ENCODE peak calls at places on chromosomes 6 and 20, in six cellular contexts. Q, U, Z, Y, E and G are unnamed samples.

GRCh38 chr6:148212366-148212765 is 130.3 kb upstream of the SASH1 start:
- DNase-seq in E (no peak), U (no peak), Y (no peak), Q (no peak), Z (no peak), G (peak; percentile 72)

GRCh38 chr6:52087498-52087999 is at the start of gene PKHD1:
- DNase-seq in U (peak; percentile 13), E (peak; percentile 63), Y (no peak), Q (no peak), Z (no peak), G (no peak)

GRCh38 chr6:22873531-22874136 is 304.3 kb downstream of the HDGFL1 start:
- DNase-seq in E (no peak), Y (no peak), Z (no peak), U (peak; percentile 71), Q (no peak), G (no peak)

GRCh38 chr20:17633850-17634500 is 48.1 kb downstream of the RRBP1 start:
- DNase-seq in Z (no peak), E (no peak), Q (no peak), Y (no peak), U (no peak), G (no peak)

GRCh38 chr20:44166008-44166407 is 21.0 kb downstream of the JPH2 start:
- DNase-seq in Z (peak; percentile 75), Q (no peak), U (peak; percentile 36), E (no peak), Y (no peak), G (no peak)

GRCh38 chr6:160217073-160217472 is 41.5 kb downstream of the SLC22A2 start:
- DNase-seq in U (no peak), Q (no peak), E (no peak), Z (no peak), Y (no peak), G (no peak)

GRCh38 chr20:49297605-49298530 is 20.0 kb upstream of the ZNFX1 start:
- DNase-seq in U (no peak), Q (no peak), Y (no peak), E (no peak), Z (no peak), G (no peak)

GRCh38 chr6:148758492-148758891 is 11.7 kb downstream of the UST start:
- DNase-seq in Z (no peak), Y (no peak), Q (no peak), E (no peak), U (no peak), G (peak; percentile 37)

GRCh38 chr6:96809119-96809518 is 28.2 kb downstream of the GPR63 start:
- DNase-seq in U (peak; percentile 47), Z (peak; percentile 57), Q (no peak), Y (no peak), E (peak; percentile 56), G (peak; percentile 18)

GRCh38 chr6:21005816-21006553 is 471.7 kb downstream of the CDKAL1 start:
- DNase-seq in Z (peak; percentile 81), U (peak; percentile 94), Q (no peak), Y (no peak), E (no peak), G (no peak)

GRCh38 chr6:91057689-91058088 is 470.8 kb upstream of the MAP3K7 start:
- DNase-seq in Q (no peak), Y (no peak), U (no peak), Z (no peak), E (no peak), G (no peak)

GRCh38 chr20:61686081-61686936 is 379.4 kb downstream of the TAF4 start:
- DNase-seq in Z (no peak), U (no peak), Q (no peak), Y (no peak), E (no peak), G (no peak)
- H3K23ac ChIP-seq in Z (no peak overlapping the region), U (no peak overlapping the region), Q (no peak overlapping the region), Y (peak overlapping the region; percentile 25), E (no peak overlapping the region), G (peak overlapping the region; percentile 45)

GRCh38 chr20:41145317-41145716 is 8.0 kb downstream of the PLCG1 start:
- DNase-seq in Q (no peak), Y (no peak), E (no peak), Z (no peak), U (no peak), G (no peak)
- H3K79me1 ChIP-seq in Q (peaks cover 4% of the 10 kb centered on the region), Y (peaks cover 28% of the 10 kb centered on the region), E (peaks cover 47% of the 10 kb centered on the region), Z (peaks cover 12% of the 10 kb centered on the region), U (peaks cover 99% of the 10 kb centered on the region), G (no peaks in the 10 kb centered on the region)

DNA sequence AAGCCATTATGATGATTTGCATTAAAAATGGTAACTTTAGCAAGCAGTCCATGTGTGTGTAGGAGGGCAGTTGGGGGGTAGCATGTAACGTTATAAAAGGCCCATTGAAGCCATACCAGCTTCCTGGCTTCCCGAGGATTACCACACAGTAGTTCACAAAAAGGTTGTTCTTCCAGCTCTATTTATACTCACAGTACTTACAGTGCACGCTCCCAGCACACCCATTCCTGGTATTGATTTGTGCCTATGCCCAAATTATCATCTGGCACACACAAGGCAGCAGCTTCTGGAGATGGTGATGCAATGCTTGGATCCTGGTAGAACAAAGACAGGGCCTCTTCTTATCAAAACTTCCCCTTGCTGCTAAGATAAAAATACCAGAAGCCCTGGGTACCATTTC is 436.8 kb downstream of the HAO1 start:
- DNase-seq in Z (no peak), Y (no peak), Q (no peak), E (peak; percentile 16), U (no peak), G (no peak)
- H3K4ac ChIP-seq in Z (no peak overlapping the region), Y (no peak overlapping the region), Q (no peak overlapping the region), E (no peak overlapping the region), U (no peak overlapping the region), G (no peak overlapping the region)

GRCh38 chr6:18101873-18102272 is 20.6 kb downstream of the NHLRC1 start:
- DNase-seq in E (no peak), Z (no peak), U (no peak), Q (no peak), Y (no peak), G (no peak)
- H3K23ac ChIP-seq in E (no peak overlapping the region), Z (no peak overlapping the region), U (no peak overlapping the region), Q (no peak overlapping the region), Y (no peak overlapping the region), G (no peak overlapping the region)

GRCh38 chr20:63463400-63464288 is 8.8 kb downstream of the KCNQ2 start:
- DNase-seq in E (no peak), Q (no peak), U (no peak), Z (no peak), Y (no peak), G (no peak)
- H3K79me1 ChIP-seq in E (peaks cover 8% of the 10 kb centered on the region), Q (no peaks in the 10 kb centered on the region), U (no peaks in the 10 kb centered on the region), Z (no peaks in the 10 kb centered on the region), Y (peaks cover 42% of the 10 kb centered on the region), G (no peaks in the 10 kb centered on the region)

DNA sequence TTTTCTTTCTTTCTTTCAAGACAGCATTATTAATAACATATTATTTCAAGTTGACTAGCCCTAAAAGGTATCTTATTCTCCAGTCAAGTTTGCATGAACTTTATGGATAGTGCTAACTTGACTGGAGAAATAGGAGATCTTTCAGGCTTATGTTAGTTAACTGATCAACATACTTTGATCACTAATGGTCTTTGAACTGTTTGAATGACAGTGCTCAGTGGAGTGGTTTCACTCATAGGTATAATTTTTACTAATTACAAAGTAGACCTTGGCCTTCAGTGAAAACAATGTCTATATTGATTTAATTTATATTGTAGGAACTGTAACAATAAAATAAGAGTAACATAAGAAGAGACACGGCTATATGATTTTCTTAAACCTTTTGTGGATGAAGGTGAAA is 8.0 kb upstream of the LRRC1 start:
- DNase-seq in Z (no peak), Y (no peak), E (no peak), Q (no peak), U (no peak), G (no peak)
- H3K4ac ChIP-seq in Z (no peak overlapping the region), Y (no peak overlapping the region), E (no peak overlapping the region), Q (no peak overlapping the region), U (no peak overlapping the region), G (no peak overlapping the region)

GRCh38 chr20:37955511-37955910 is 52.6 kb downstream of the VSTM2L start:
- DNase-seq in Z (no peak), U (no peak), Q (peak; percentile 9), Y (no peak), E (no peak), G (no peak)
- H3K23ac ChIP-seq in Z (no peak overlapping the region), U (no peak overlapping the region), Q (no peak overlapping the region), Y (no peak overlapping the region), E (no peak overlapping the region), G (no peak overlapping the region)

DNA sequence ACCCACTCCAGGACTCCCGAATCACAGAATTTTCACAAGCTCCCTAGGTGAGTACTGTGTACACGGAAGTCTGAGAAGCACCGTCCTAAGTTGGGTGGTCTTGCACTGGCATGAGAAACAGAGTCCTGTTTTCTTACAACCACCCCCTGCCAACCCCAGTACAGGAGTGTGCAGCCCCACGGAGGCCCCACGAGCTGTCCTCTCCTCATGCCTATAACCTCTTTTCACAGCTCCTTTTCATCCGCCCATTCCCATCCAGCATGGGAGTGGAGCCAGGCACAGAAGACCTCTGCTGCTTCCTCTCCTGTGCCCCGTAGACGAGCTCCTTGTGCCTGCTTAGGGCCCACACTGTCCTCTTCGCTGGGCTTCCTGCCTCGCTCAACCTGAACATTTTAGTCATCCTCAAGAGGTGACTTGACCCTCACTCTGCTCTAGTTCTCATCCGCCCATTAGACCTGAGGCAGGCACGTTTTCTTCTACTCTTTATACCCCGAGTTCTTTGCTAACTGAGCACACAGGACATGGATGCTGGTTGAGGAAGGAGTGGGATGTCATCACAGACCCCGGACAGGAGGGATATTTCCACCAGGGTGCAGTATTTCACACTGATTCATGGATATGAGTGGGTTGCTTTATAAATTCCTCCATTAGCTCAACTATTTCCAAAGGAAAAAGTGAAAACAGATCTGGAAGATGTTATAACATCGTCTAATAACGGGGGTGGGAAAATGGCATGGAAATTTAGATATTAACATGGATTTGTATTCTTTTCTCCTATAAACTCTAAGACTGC is 160.5 kb downstream of the TTLL2 start:
- DNase-seq in Z (peak; percentile 63), U (no peak), Y (no peak), E (no peak), Q (no peak), G (no peak)
- H3K79me1 ChIP-seq in Z (no peaks in the 10 kb centered on the region), U (no peaks in the 10 kb centered on the region), Y (no peaks in the 10 kb centered on the region), E (no peaks in the 10 kb centered on the region), Q (no peaks in the 10 kb centered on the region), G (no peaks in the 10 kb centered on the region)

GRCh38 chr20:38021373-38021772 is 11.9 kb downstream of the TTI1 start:
- DNase-seq in Z (peak; percentile 64), E (no peak), U (peak; percentile 53), Y (no peak), Q (no peak), G (no peak)
- H3K4ac ChIP-seq in Z (no peak overlapping the region), E (no peak overlapping the region), U (no peak overlapping the region), Y (no peak overlapping the region), Q (no peak overlapping the region), G (peak overlapping the region; percentile 3)

GRCh38 chr6:85163553-85163952 is 286.3 kb upstream of the NT5E start:
- DNase-seq in Z (no peak), E (no peak), Y (no peak), U (no peak), Q (no peak), G (no peak)
- H3K23ac ChIP-seq in Z (peak overlapping the region; percentile 27), E (no peak overlapping the region), Y (no peak overlapping the region), U (no peak overlapping the region), Q (no peak overlapping the region), G (no peak overlapping the region)